ENCODE peak calls at places on chromosomes 2 and 18, in eight cellular contexts. U is mesenteric fat pad, W is NCI-H524, V is LHCN-M2, E is caudate nucleus, I is GM03348, Y is SHP77 treated with DMSO at 0.1 percent for 48 hours, K is amniotic stem cell. L is an unnamed sample.

GRCh38 chr2:70596739-70597138 is 43.1 kb upstream of the TGFA start:
- DNase-seq in U (no peak), W (no peak), V (peak), E (no peak), I (peak), Y (peak), K (no peak), L (no peak)

GRCh38 chr2:212495076-212495475 is 43.5 kb downstream of the ERBB4 start:
- DNase-seq in U (no peak), W (no peak), V (no peak), E (no peak), I (no peak), Y (no peak), K (no peak), L (no peak)

GRCh38 chr2:72144412-72144745 is 3.3 kb downstream of the CYP26B1 start:
- DNase-seq in U (peak), W (no peak), V (no peak), E (no peak), I (no peak), Y (no peak), K (no peak), L (no peak)

GRCh38 chr2:187424156-187424555 is 23.9 kb downstream of the CALCRL start:
- DNase-seq in U (no peak), W (no peak), V (peak), E (no peak), I (peak), Y (no peak), K (no peak), L (no peak)

GRCh38 chr2:170218931-170219330 is 41.0 kb downstream of the MYO3B start:
- DNase-seq in U (no peak), W (peak), V (no peak), E (no peak), I (no peak), Y (no peak), K (no peak), L (no peak)

GRCh38 chr2:87403893-87404175 is 344.1 kb upstream of the PLGLB2 start:
- DNase-seq in U (no peak), W (no peak), V (no peak), E (no peak), I (no peak), Y (no peak), K (no peak), L (no peak)

GRCh38 chr2:40352321-40353099 is 99.4 kb downstream of the SLC8A1 start:
- DNase-seq in U (no peak), W (no peak), V (peak), E (no peak), I (peak), Y (no peak), K (no peak), L (no peak)

GRCh38 chr2:186379052-186379451 is 107.0 kb upstream of the ZC3H15 start:
- DNase-seq in U (no peak), W (no peak), V (no peak), E (no peak), I (no peak), Y (no peak), K (no peak), L (no peak)

GRCh38 chr18:31241900-31242409 is 76.0 kb upstream of the DSG1 start:
- DNase-seq in U (no peak), W (no peak), V (no peak), E (no peak), I (no peak), Y (no peak), K (no peak), L (no peak)

L was measured in AML-193.